ENCODE peak calls at places on chromosomes 5 and 9, in four cellular contexts. U is HCT116; W is CD8-positive, alpha-beta T cell; B is fibroblast of lung. R is an unnamed sample.

GRCh38 chr9:5195450-5195849 is 10.0 kb upstream of the INSL6 start:
- DNase-seq in U (no peak), W (no peak), B (no peak), R (no peak)

GRCh38 chr5:64201986-64202385 is 36.3 kb downstream of the RNF180 start:
- DNase-seq in U (no peak), W (no peak), B (no peak), R (no peak)

GRCh38 chr5:93621340-93621872 is 38.4 kb downstream of the NR2F1 start:
- DNase-seq in U (no peak), W (no peak), B (peak), R (peak)

GRCh38 chr9:133558191-133559126 is 24.0 kb downstream of the ADAMTSL2 start:
- DNase-seq in U (peak), W (no peak), B (peak), R (peak)

GRCh38 chr5:56142233-56142619 is 90.9 kb downstream of the ANKRD55 start:
- DNase-seq in U (no peak), W (no peak), B (no peak), R (no peak)

GRCh38 chr9:116860509-116861120 is 173.5 kb downstream of the TRIM32 start:
- DNase-seq in U (peak), W (no peak), B (peak), R (peak)

GRCh38 chr5:6715758-6716633 is 2.8 kb downstream of the TENT4A start:
- DNase-seq in U (no peak), W (peak), B (no peak), R (no peak)

GRCh38 chr9:133304477-133305377 is 29.7 kb upstream of the ABO start:
- DNase-seq in U (no peak), W (no peak), B (no peak), R (no peak)

GRCh38 chr5:163867738-163868137 is 362.3 kb downstream of the MAT2B start:
- DNase-seq in U (no peak), W (no peak), B (peak), R (no peak)

GRCh38 chr5:96017951-96018350 is 56.3 kb upstream of the ELL2 start:
- DNase-seq in U (no peak), W (no peak), B (peak), R (peak)

GRCh38 chr5:121366515-121366914 is 485.2 kb upstream of the FTMT start:
- DNase-seq in U (no peak), W (no peak), B (peak), R (no peak)

GRCh38 chr9:89885156-89885555 is 280.3 kb downstream of the GADD45G start:
- DNase-seq in U (no peak), W (peak), B (no peak), R (no peak)

GRCh38 chr9:113844466-113844865 is 31.6 kb upstream of the ZNF618 start:
- DNase-seq in U (no peak), W (no peak), B (peak), R (no peak)

GRCh38 chr9:119556129-119556875 is 187.1 kb upstream of the BRINP1 start:
- DNase-seq in U (no peak), W (no peak), B (peak), R (peak)

GRCh38 chr9:128304971-128305288 is 17.3 kb downstream of the TRUB2 start:
- DNase-seq in U (no peak), W (no peak), B (no peak), R (peak)

GRCh38 chr5:133147411-133147810 is 95.6 kb downstream of the HSPA4 start:
- DNase-seq in U (no peak), W (no peak), B (peak), R (no peak)

GRCh38 chr5:131264453-131265200 is 774 bp downstream of the CDC42SE2 start:
- DNase-seq in U (no peak), W (peak), B (no peak), R (peak)

GRCh38 chr5:109748545-109748944 is 58.8 kb downstream of the MAN2A1 start:
- DNase-seq in U (no peak), W (no peak), B (no peak), R (no peak)

GRCh38 chr5:168312606-168313297 is 21.3 kb downstream of the WWC1 start:
- DNase-seq in U (no peak), W (no peak), B (no peak), R (no peak)

GRCh38 chr9:69976165-69976564 is 67.5 kb upstream of the MAMDC2 start:
- DNase-seq in U (peak), W (no peak), B (peak), R (no peak)

GRCh38 chr9:11011696-11012095 is 398.9 kb upstream of the PTPRD start:
- DNase-seq in U (no peak), W (no peak), B (no peak), R (no peak)

GRCh38 chr5:35313296-35313695 is 83.0 kb upstream of the PRLR start:
- DNase-seq in U (no peak), W (no peak), B (peak), R (no peak)

GRCh38 chr5:52560366-52560765 is 227.3 kb upstream of the ITGA1 start:
- DNase-seq in U (peak), W (no peak), B (peak), R (peak)

GRCh38 chr5:139146809-139147742 is 51.1 kb downstream of the SIL1 start:
- DNase-seq in U (no peak), W (no peak), B (no peak), R (no peak)

GRCh38 chr5:9269024-9269423 is 276.9 kb downstream of the SEMA5A start:
- DNase-seq in U (no peak), W (no peak), B (no peak), R (no peak)

GRCh38 chr5:154446183-154447073 is 631 bp downstream of the SAP30L start:
- DNase-seq in U (no peak), W (peak), B (peak), R (peak)

GRCh38 chr9:134488901-134489280 is 152.7 kb upstream of the COL5A1 start:
- DNase-seq in U (no peak), W (no peak), B (no peak), R (no peak)

GRCh38 chr5:173670791-173671120 is 54.3 kb upstream of the BOD1 start:
- DNase-seq in U (no peak), W (peak), B (no peak), R (no peak)

GRCh38 chr5:73701566-73701965 is 75.6 kb downstream of the ARHGEF28 start:
- DNase-seq in U (no peak), W (no peak), B (no peak), R (no peak)

GRCh38 chr5:76604838-76605237 is 18.4 kb downstream of the F2RL2 start:
- DNase-seq in U (no peak), W (no peak), B (peak), R (no peak)

DNA sequence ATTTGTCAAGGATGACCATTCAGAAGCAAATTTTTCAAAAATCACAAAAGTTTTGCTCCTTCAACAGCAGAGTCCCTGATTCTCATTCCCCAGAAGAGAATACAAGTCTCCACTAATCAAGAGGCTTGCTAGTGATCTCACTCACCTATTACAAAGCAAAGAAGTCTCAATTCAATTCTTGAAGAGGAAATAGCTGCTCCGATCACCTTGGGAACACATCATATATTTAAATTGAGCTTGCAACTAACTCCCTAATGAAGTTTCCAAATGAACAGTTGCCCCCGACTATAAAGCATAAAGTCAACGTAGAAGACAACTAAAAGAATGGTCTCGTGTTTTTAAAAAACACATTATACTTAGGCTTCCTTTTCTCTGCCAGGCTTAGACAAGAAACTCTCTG is 1.6 kb downstream of the LIFR start:
- DNase-seq in U (no peak), W (no peak), B (no peak), R (no peak)
- H3K4me3 ChIP-seq in U (no peak), W (no peak), B (peak), R (peak)

GRCh38 chr5:54570923-54571322 is 53.4 kb downstream of the SNX18 start:
- DNase-seq in U (no peak), W (no peak), B (peak), R (no peak)
- H3K4me3 ChIP-seq in U (no peak), W (no peak), B (no peak), R (no peak)

DNA sequence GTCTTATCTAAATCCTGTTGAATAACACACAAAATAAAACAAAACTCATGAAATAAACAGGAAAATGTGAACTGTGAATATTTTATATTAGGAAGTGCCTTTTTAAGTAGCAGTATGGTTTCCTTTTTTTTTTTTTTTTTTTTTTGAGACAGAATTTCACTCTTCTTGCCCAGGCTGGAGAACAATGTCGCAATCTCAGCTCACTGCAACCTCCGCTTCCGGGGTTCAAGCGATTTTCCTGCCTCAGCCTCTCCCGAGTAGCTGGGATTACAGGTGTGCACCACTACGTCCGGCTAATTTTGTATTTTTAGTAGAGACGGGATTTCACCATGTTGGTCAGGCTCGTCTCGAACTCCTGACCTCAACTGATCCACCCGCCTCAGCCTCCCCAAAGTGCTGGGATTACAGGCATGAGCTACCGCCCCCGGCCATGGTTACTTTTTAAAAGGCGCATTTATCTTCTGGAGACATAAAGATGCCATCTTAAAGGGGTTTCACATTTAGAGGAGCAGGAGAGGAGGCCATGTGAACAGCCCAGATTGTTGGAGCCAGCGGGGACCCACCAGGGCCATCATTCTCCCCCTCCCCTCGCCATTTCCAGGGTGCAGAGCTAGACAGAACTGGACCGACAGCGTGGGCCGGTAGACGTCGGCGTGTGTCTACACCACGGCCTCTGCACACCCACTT is 64.1 kb downstream of the ROR2 start:
- DNase-seq in U (no peak), W (no peak), B (no peak), R (no peak)
- H3K4me3 ChIP-seq in U (no peak), W (no peak), B (no peak), R (no peak)

GRCh38 chr9:123072407-123072995 is 39.0 kb downstream of the GPR21 start:
- DNase-seq in U (no peak), W (no peak), B (no peak), R (no peak)

GRCh38 chr9:123070210-123070609 is 36.7 kb downstream of the GPR21 start:
- DNase-seq in U (no peak), W (no peak), B (no peak), R (no peak)

GRCh38 chr9:123074627-123075026 is 41.2 kb downstream of the GPR21 start:
- DNase-seq in U (no peak), W (no peak), B (no peak), R (no peak)

GRCh38 chr9:123073991-123074422 is 40.5 kb downstream of the GPR21 start:
- DNase-seq in U (no peak), W (no peak), B (peak), R (no peak)

DNA sequence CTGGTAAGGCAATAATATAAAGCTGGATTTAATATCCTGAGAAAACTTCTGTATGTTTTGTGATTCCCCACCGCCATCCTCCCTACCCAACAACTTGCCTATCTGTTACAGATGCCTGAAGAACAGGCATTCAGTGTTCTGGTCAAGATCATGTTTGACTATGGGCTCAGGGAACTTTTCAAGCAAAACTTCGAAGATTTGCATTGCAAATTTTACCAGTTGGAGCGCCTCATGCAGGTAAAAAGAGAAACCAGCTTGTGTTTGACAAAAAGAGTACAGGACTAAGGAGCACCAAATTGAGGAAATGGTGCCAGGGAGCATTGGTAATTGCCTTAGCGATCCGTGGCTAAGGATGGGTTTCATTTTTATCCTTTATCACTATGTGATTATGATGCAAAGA is 40.0 kb downstream of the GPR21 start:
- DNase-seq in U (no peak), W (no peak), B (no peak), R (no peak)
- H3K4me3 ChIP-seq in U (no peak), W (no peak), B (no peak), R (no peak)

GRCh38 chr5:170445936-170446335 is 56.8 kb upstream of the KCNMB1 start:
- DNase-seq in U (no peak), W (peak), B (no peak), R (no peak)

GRCh38 chr5:170444969-170445505 is 55.9 kb upstream of the KCNMB1 start:
- DNase-seq in U (no peak), W (peak), B (no peak), R (no peak)

GRCh38 chr5:170442921-170443320 is 53.8 kb upstream of the KCNMB1 start:
- DNase-seq in U (no peak), W (peak), B (no peak), R (no peak)

GRCh38 chr5:170443624-170444023 is 54.5 kb upstream of the KCNMB1 start:
- DNase-seq in U (no peak), W (peak), B (no peak), R (no peak)

GRCh38 chr5:170444181-170444580 is 55.0 kb upstream of the KCNMB1 start:
- DNase-seq in U (no peak), W (peak), B (no peak), R (no peak)
- H3K4me3 ChIP-seq in U (no peak), W (no peak), B (no peak), R (no peak)

DNA sequence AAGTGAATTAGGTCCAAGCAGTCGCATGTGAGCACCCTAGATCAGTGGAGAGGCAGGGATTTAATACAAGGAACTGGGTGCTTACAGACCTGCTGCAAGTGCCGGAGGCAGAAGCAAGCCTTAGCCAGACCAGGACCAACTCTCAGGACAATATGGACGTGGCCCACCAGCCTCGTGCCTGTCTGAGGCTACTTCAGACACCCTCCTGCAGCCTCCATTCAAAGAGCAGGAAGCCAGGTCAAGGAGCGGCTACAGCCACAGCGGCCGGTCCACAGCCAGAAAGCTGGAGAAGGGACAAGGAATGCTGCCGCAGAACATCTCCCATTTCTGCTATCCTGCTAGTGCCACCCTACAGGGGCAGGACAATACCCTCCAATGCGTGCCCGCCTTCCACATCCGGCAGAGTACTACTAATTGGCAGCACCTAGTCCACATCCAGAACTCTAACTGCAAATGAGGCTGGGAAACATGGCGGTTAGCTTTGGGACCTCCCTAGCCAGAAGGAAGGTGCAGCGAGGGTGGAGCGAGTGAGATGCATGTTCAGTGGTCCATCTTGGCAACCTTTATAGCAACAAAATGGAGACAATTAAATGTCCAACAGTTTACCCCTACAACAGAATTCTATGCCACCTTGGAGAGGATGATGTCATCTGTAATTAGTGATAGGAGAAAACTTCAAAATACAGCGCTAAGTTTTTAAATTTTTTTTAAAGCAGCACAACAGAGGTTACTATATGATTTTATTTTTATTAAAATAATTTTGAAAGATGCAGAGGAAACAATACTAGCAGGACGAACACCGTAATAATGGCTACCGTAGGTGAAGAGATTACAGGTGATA is 1.0 kb upstream of the ALDH1B1 start:
- DNase-seq in U (no peak), W (no peak), B (no peak), R (no peak)
- H3K4me3 ChIP-seq in U (peak), W (no peak), B (no peak), R (peak)

DNA sequence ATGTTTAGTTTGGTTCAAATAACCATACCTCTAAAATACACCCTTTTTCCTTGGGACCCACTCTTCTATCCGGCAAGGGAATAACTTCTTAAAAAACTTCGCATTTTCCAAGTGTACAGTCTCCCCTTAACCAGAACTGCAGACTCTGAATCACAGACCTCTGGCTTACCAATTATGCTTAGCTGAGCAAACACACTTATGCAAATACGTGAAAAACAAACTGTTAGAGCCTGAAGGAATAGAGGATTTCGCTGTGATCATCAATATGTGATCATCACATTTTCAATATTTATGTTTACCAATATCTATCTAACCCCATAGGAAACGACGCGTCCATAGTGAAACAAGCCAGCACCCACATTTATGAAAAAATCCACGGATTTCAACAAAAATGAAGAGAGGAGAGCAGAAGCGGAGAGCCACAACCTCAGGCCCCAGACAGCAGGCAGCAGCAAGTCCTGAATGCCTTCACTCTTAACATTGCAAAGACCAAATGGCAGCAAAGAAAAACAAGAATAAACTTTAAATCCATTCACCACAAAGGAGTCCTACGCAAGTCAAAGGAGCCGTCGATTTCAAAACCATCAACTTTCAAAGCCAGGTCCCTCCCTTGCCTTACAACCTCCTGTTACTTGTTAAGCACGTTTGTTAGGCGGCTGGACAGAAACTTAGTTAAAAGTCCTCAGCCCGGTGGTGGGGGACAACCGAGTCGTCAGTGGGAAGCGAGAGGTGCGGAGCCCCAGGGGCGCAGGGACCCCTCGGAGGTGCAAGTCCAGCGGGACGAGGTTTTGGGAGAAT is 1.1 kb downstream of the LPAR1 start:
- DNase-seq in U (peak), W (no peak), B (peak), R (no peak)
- H3K4me3 ChIP-seq in U (peak), W (no peak), B (peak), R (peak)

DNA sequence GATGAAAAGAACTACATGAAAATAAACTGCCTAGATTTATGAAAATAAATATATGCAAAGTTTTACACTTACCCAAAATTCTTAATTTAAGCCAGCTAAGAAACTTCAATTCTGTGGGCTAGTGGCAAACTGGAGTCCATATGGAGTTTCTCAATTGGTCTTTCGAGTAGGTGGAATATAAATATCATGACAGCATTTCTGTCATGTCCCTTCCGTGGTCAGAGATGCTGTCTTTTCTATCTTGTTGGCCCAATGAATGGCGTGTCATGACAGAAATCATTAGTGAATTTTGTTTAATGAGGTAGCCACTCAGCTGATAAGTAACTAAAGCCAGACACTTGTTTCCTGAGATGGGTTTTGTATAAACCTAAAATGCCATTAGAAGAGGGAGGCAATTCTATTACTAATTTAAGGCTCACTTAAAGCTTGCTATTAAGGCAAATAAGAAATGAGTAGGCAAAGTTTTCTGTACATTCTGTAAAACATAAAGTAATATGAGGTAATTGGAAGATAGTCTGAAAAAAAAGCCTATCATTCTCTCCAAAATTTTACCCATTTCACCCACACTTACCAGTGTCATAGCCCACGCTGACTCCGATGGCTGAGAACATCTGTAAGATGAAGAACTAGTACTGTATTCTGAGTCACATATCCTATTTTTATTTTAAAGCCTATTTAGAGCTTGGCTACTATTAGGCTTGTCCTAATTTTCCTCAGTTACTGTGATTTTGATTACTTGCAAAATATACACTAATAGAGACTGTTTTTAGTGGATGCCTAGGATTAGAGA is 419.3 kb upstream of the MEF2C start:
- DNase-seq in U (no peak), W (no peak), B (no peak), R (no peak)
- H3K4me3 ChIP-seq in U (no peak), W (no peak), B (no peak), R (no peak)